ENCODE peak calls at places on chromosomes 5 and 9, in four cellular contexts. M, D, P and N are unnamed samples.

GRCh38 chr5:148974638-148975330 is 88.1 kb downstream of the SH3TC2 start:
- DNase-seq in M (no peak), D (no peak), P (no peak), N (no peak)

GRCh38 chr5:14715481-14715880 is 51.0 kb downstream of the OTULIN start:
- DNase-seq in M (no peak), D (no peak), P (no peak), N (no peak)

GRCh38 chr5:77066823-77067442 is 20.2 kb downstream of the ZBED3 start:
- DNase-seq in M (no peak), D (no peak), P (no peak), N (no peak)

GRCh38 chr5:111795142-111795541 is 38.1 kb upstream of the NREP start:
- DNase-seq in M (no peak), D (no peak), P (no peak), N (no peak)

GRCh38 chr5:83827111-83827541 is 106.5 kb upstream of the HAPLN1 start:
- DNase-seq in M (peak; percentile 76), D (no peak), P (no peak), N (no peak)

GRCh38 chr5:149412783-149413476 is 33.8 kb upstream of the IL17B start:
- DNase-seq in M (no peak), D (no peak), P (no peak), N (no peak)

GRCh38 chr5:179887095-179887494 is 20.6 kb downstream of the TBC1D9B start:
- DNase-seq in M (no peak), D (no peak), P (no peak), N (no peak)

GRCh38 chr9:121720311-121720991 is 69.0 kb downstream of the DAB2IP start:
- DNase-seq in M (no peak), D (no peak), P (no peak), N (no peak)

GRCh38 chr5:78019747-78020146 is 243.6 kb upstream of the TBCA start:
- DNase-seq in M (no peak), D (no peak), P (no peak), N (no peak)

GRCh38 chr5:149581931-149582768 is 852 bp downstream of the ARHGEF37 start:
- DNase-seq in M (no peak), D (no peak), P (no peak), N (no peak)

GRCh38 chr5:23684103-23684502 is 176.7 kb downstream of the PRDM9 start:
- DNase-seq in M (no peak), D (no peak), P (no peak), N (no peak)

GRCh38 chr5:52989781-52990530 is 804 bp downstream of the ITGA2 start:
- DNase-seq in M (peak; percentile 41), D (no peak), P (peak; percentile 40), N (no peak)

GRCh38 chr5:5298841-5299543 is 123.5 kb upstream of the ICE1 start:
- DNase-seq in M (no peak), D (no peak), P (no peak), N (no peak)

GRCh38 chr9:101387871-101388506 is 3.2 kb upstream of the BAAT start:
- DNase-seq in M (peak; percentile 78), D (no peak), P (no peak), N (no peak)

GRCh38 chr9:15135167-15135792 is 171.7 kb downstream of the TTC39B start:
- DNase-seq in M (peak; percentile 84), D (peak; percentile 0), P (peak; percentile 13), N (no peak)

GRCh38 chr5:132445930-132446329 is 44.6 kb downstream of the IRF1 start:
- DNase-seq in M (peak; percentile 13), D (no peak), P (no peak), N (no peak)

GRCh38 chr9:132648283-132648682 is 21.5 kb downstream of the DDX31 start:
- DNase-seq in M (no peak), D (no peak), P (no peak), N (no peak)

GRCh38 chr5:643351-643801 is 31.2 kb downstream of the CEP72 start:
- DNase-seq in M (no peak), D (no peak), P (no peak), N (no peak)

GRCh38 chr5:181050016-181050415 is 9.9 kb downstream of the BTNL9 start:
- DNase-seq in M (no peak), D (no peak), P (no peak), N (no peak)

GRCh38 chr5:169281625-169282024 is 19.3 kb downstream of the SLIT3 start:
- DNase-seq in M (no peak), D (no peak), P (no peak), N (no peak)

GRCh38 chr5:98414938-98415337 is 358.5 kb upstream of the RGMB start:
- DNase-seq in M (no peak), D (no peak), P (no peak), N (no peak)

GRCh38 chr5:32859211-32859641 is 148.1 kb downstream of the NPR3 start:
- DNase-seq in M (no peak), D (no peak), P (no peak), N (no peak)

GRCh38 chr9:19564396-19565061 is 155.7 kb downstream of the ACER2 start:
- DNase-seq in M (no peak), D (no peak), P (no peak), N (no peak)

GRCh38 chr5:62596691-62597090 is 18.1 kb downstream of the LRRC70 start:
- DNase-seq in M (no peak), D (no peak), P (no peak), N (no peak)

GRCh38 chr5:65334077-65334476 is 147.6 kb downstream of the ADAMTS6 start:
- DNase-seq in M (no peak), D (no peak), P (no peak), N (no peak)

GRCh38 chr5:156411131-156411727 is 84.3 kb downstream of the SGCD start:
- DNase-seq in M (no peak), D (no peak), P (no peak), N (no peak)

GRCh38 chr5:90802695-90803317 is 244.2 kb downstream of the ADGRV1 start:
- DNase-seq in M (peak; percentile 68), D (no peak), P (peak; percentile 5), N (no peak)